ENCODE peak calls at places on chromosomes 3 and 15, in nine cellular contexts. O is mammary epithelial cell; H is epithelial cell of esophagus; T is ACHN; W is stimulated activated CD4-positive, alpha-beta T cell treated with anti-CD3 and anti-CD28 coated beads, Interleukin-15, amount 100 ng/mL, for 1 hour; B is COR-L47; Z is SHP77; K is NCI-H2171; C is breast epithelium. V is an unnamed sample.

GRCh38 chr15:101148881-101149664 is 102.8 kb downstream of the CHSY1 start:
- DNase-seq in B (no peak), C (peak), T (no peak), O (no peak), Z (no peak), H (no peak), K (no peak), W (no peak), V (peak)

GRCh38 chr3:128545120-128545752 is 52.2 kb upstream of the GATA2 start:
- DNase-seq in H (no peak), B (no peak), W (no peak), O (no peak), T (no peak), K (no peak), Z (no peak), C (no peak), V (no peak)

GRCh38 chr3:150146891-150147761 is 176.4 kb upstream of the PFN2 start:
- DNase-seq in C (no peak), O (peak), K (no peak), Z (peak), T (peak), H (peak), W (no peak), B (no peak), V (peak)

GRCh38 chr3:129616713-129617112 is 10.2 kb upstream of the PLXND1 start:
- DNase-seq in T (no peak), O (peak), W (no peak), C (no peak), Z (no peak), H (peak), K (no peak), B (no peak), V (no peak)

GRCh38 chr3:6549296-6549695 is 311.6 kb upstream of the GRM7 start:
- DNase-seq in B (no peak), K (no peak), W (no peak), T (no peak), C (no peak), Z (peak), H (no peak), O (no peak), V (no peak)

GRCh38 chr3:24037971-24038370 is 92.9 kb downstream of the NR1D2 start:
- DNase-seq in C (no peak), Z (no peak), T (no peak), B (no peak), K (no peak), W (no peak), H (no peak), O (no peak), V (no peak)

GRCh38 chr3:155112661-155113389 is 32.7 kb downstream of the MME start:
- DNase-seq in K (no peak), W (no peak), B (no peak), Z (no peak), O (peak), T (no peak), H (peak), C (no peak), V (peak)

GRCh38 chr3:44050051-44050570 is 191.6 kb upstream of the TOPAZ1 start:
- DNase-seq in B (no peak), O (no peak), T (no peak), K (no peak), H (no peak), C (no peak), Z (no peak), W (no peak), V (no peak)

GRCh38 chr15:79218588-79219200 is 63.8 kb upstream of the ANKRD34C start:
- DNase-seq in K (peak), O (no peak), H (peak), T (no peak), B (no peak), C (no peak), W (no peak), Z (no peak), V (no peak)

GRCh38 chr15:98277602-98278001 is 317.1 kb downstream of the ARRDC4 start:
- DNase-seq in T (no peak), O (no peak), B (no peak), Z (no peak), C (no peak), K (no peak), H (no peak), W (no peak), V (no peak)

GRCh38 chr3:49133226-49133951 is 539 bp upstream of the LAMB2 start:
- DNase-seq in B (peak), C (peak), H (peak), O (peak), Z (peak), W (no peak), T (peak), K (peak), V (peak)

GRCh38 chr15:59327942-59328341 is 44.7 kb downstream of the MYO1E start:
- DNase-seq in T (no peak), B (no peak), W (no peak), Z (no peak), C (no peak), O (no peak), K (no peak), H (no peak), V (no peak)

GRCh38 chr3:52313774-52314188 is 2.3 kb upstream of the DNAH1 start:
- DNase-seq in C (no peak), H (no peak), B (no peak), W (no peak), Z (no peak), T (peak), O (peak), K (no peak), V (no peak)

GRCh38 chr3:127458698-127459097 is 131.8 kb downstream of the TPRA1 start:
- DNase-seq in K (no peak), W (no peak), C (no peak), Z (no peak), T (peak), H (no peak), B (no peak), O (no peak), V (peak)

GRCh38 chr15:60591491-60592385 is 112.8 kb upstream of the ICE2 start:
- DNase-seq in B (no peak), K (peak), C (peak), T (no peak), O (peak), W (no peak), H (peak), Z (peak), V (peak)

GRCh38 chr3:106678657-106679390 is 698.4 kb upstream of the CCDC54 start:
- DNase-seq in C (no peak), Z (no peak), H (no peak), W (no peak), K (no peak), B (peak), T (no peak), O (no peak), V (no peak)

GRCh38 chr3:180408654-180409053 is 193.3 kb upstream of the TTC14 start:
- DNase-seq in B (no peak), C (no peak), O (peak), W (no peak), T (no peak), H (peak), K (no peak), Z (no peak), V (no peak)

V was measured in left kidney.